ENCODE peak calls at places on chromosomes 13 and 19, in eight cellular contexts. V is A549, R is fibroblast of lung, J is stomach, C is body of pancreas, Y is tibial artery, G is pancreas, T is MM.1S. I is an unnamed sample.

GRCh38 chr19:4581381-4582111 is 22.1 kb upstream of the SEMA6B start:
- DNase-seq in C (no peak), Y (no peak), V (no peak), T (no peak), J (no peak), R (no peak), G (no peak), I (no peak)

GRCh38 chr13:73321039-73321438 is 262.2 kb downstream of the KLF5 start:
- DNase-seq in C (no peak), T (no peak), Y (no peak), J (no peak), R (no peak), V (no peak), G (no peak), I (no peak)

GRCh38 chr13:106958690-106959089 is 390.8 kb upstream of the ARGLU1 start:
- DNase-seq in C (no peak), R (no peak), J (no peak), V (no peak), T (no peak), G (no peak), Y (no peak), I (no peak)

GRCh38 chr13:77919351-77920294 is 992 bp upstream of the EDNRB start:
- DNase-seq in G (peak), V (peak), C (peak), J (no peak), R (peak), T (no peak), Y (no peak), I (no peak)

GRCh38 chr19:11685676-11686650 is 52.8 kb downstream of the ZNF823 start:
- DNase-seq in C (no peak), Y (no peak), G (no peak), J (no peak), R (no peak), V (no peak), T (peak), I (no peak)

GRCh38 chr13:20173121-20173746 is 12.4 kb upstream of the GJA3 start:
- DNase-seq in V (no peak), T (no peak), R (peak), J (no peak), Y (no peak), C (no peak), G (no peak), I (no peak)

GRCh38 chr19:3656073-3656746 is 29.6 kb upstream of the CACTIN start:
- DNase-seq in T (no peak), V (no peak), C (no peak), G (no peak), Y (no peak), J (no peak), R (peak), I (no peak)

GRCh38 chr13:106184778-106185177 is 350.7 kb downstream of the EFNB2 start:
- DNase-seq in Y (no peak), T (no peak), C (no peak), J (no peak), G (no peak), R (no peak), V (no peak), I (no peak)

GRCh38 chr13:31697290-31697689 is 42.0 kb upstream of the RXFP2 start:
- DNase-seq in Y (no peak), J (no peak), G (no peak), V (no peak), C (no peak), T (no peak), R (no peak), I (no peak)

GRCh38 chr13:34764246-34764645 is 177.8 kb upstream of the NBEA start:
- DNase-seq in C (no peak), G (no peak), T (no peak), V (no peak), R (no peak), Y (no peak), J (no peak), I (no peak)
- H3K27ac ChIP-seq in C (no peak), G (no peak), T (no peak), V (no peak), R (no peak), Y (no peak), J (no peak), I (no peak)

GRCh38 chr19:39566064-39566463 is 26.1 kb upstream of the EID2 start:
- DNase-seq in Y (no peak), C (no peak), G (no peak), R (no peak), V (no peak), J (no peak), T (no peak), I (no peak)

GRCh38 chr19:39568604-39569003 is 28.6 kb upstream of the EID2 start:
- DNase-seq in G (no peak), C (no peak), R (no peak), Y (no peak), J (no peak), T (no peak), V (peak), I (no peak)

GRCh38 chr19:39558623-39559117 is 18.7 kb upstream of the EID2 start:
- DNase-seq in G (no peak), T (peak), Y (no peak), V (no peak), C (no peak), R (no peak), J (no peak), I (peak)

GRCh38 chr19:39557791-39558622 is 18.0 kb upstream of the EID2 start:
- DNase-seq in J (no peak), G (no peak), R (no peak), C (no peak), V (no peak), Y (no peak), T (peak), I (peak)

GRCh38 chr19:39563408-39563807 is 23.4 kb upstream of the EID2 start:
- DNase-seq in V (no peak), C (no peak), Y (no peak), J (no peak), T (no peak), R (no peak), G (no peak), I (no peak)
- H3K27ac ChIP-seq in V (no peak), C (no peak), Y (no peak), J (no peak), T (no peak), R (no peak), G (no peak), I (no peak)

GRCh38 chr19:49954092-49954825 is 6.7 kb downstream of the SIGLEC11 start:
- DNase-seq in J (no peak), V (no peak), T (no peak), Y (peak), C (no peak), R (peak), G (no peak), I (no peak)

GRCh38 chr19:49952906-49953305 is 8.1 kb downstream of the SIGLEC11 start:
- DNase-seq in R (no peak), J (no peak), C (no peak), Y (peak), T (no peak), V (no peak), G (no peak), I (no peak)

GRCh38 chr19:49952475-49952829 is 8.5 kb downstream of the SIGLEC11 start:
- DNase-seq in R (no peak), T (no peak), G (no peak), C (no peak), J (no peak), Y (no peak), V (no peak), I (no peak)

GRCh38 chr19:49951806-49952474 is 9.0 kb downstream of the SIGLEC11 start:
- DNase-seq in V (no peak), R (no peak), Y (peak), G (no peak), J (no peak), T (no peak), C (no peak), I (no peak)

GRCh38 chr19:49953376-49953775 is 7.6 kb downstream of the SIGLEC11 start:
- DNase-seq in Y (peak), C (no peak), G (no peak), T (no peak), R (no peak), J (no peak), V (no peak), I (no peak)
- H3K27ac ChIP-seq in Y (no peak), C (no peak), G (no peak), T (no peak), R (no peak), J (peak), V (no peak), I (no peak)

GRCh38 chr13:46134494-46134893 is 29.7 kb upstream of the CPB2 start:
- DNase-seq in G (no peak), Y (no peak), J (no peak), V (no peak), R (no peak), C (no peak), T (no peak), I (no peak)
- H3K27ac ChIP-seq in G (peak), Y (no peak), J (peak), V (no peak), R (no peak), C (peak), T (no peak), I (no peak)

GRCh38 chr13:99362362-99362761 is 55.2 kb upstream of the GPR183 start:
- DNase-seq in R (no peak), T (no peak), G (no peak), C (no peak), V (no peak), Y (no peak), J (no peak), I (no peak)

GRCh38 chr13:99359493-99359892 is 52.3 kb upstream of the GPR183 start:
- DNase-seq in J (no peak), T (no peak), Y (no peak), V (no peak), C (no peak), R (no peak), G (no peak), I (no peak)

GRCh38 chr13:99363391-99363790 is 56.2 kb upstream of the GPR183 start:
- DNase-seq in R (no peak), C (no peak), Y (no peak), G (no peak), V (no peak), J (no peak), T (no peak), I (no peak)

GRCh38 chr13:99361197-99361596 is 54.0 kb upstream of the GPR183 start:
- DNase-seq in G (no peak), Y (no peak), T (no peak), R (no peak), C (no peak), J (no peak), V (no peak), I (no peak)

DNA sequence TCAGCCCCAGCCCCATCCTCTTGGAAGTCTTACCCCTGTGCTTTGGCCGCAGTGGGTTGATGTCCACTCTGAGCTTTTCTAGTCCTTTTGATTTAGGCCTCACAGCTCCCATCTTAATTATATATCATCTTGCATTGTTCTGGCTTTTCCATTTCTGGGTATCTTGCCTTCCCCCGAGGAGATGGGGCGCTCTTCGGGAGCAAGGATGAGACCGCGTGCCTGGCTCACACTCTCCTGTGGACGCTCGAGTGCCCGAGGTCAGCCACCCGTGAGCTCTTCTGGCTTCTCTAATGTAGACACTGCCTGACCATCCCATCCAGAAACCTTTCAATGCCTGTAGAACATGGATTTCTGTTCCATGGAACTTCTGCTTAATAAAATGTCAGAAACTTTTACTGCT is 53.5 kb upstream of the GPR183 start:
- DNase-seq in G (no peak), R (no peak), V (no peak), C (no peak), T (no peak), Y (no peak), J (no peak), I (no peak)
- H3K27ac ChIP-seq in G (no peak), R (no peak), V (no peak), C (no peak), T (no peak), Y (no peak), J (no peak), I (peak)

DNA sequence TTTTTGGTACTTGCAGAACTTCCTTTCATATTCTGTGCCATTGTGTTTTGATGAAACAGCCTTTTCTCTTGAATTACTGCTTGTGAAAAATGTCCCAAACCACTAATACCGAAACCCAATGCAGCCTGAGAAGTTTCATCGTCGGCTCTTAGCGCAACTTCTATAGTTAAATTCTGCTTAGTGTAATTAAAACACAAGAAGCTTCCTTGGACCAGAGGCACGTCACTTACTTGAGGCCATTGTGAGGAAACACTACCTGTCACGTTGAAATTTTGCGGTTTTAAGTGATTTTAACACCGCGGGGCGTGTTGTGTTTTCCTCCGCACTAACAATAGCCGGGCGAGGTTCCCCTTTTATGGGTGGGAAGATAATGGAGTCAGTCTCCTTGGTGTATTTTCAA is 70.9 kb downstream of the GGACT start:
- DNase-seq in T (no peak), J (no peak), G (no peak), Y (no peak), C (no peak), V (no peak), R (no peak), I (peak)
- H3K27ac ChIP-seq in T (no peak), J (peak), G (peak), Y (no peak), C (peak), V (peak), R (no peak), I (no peak)

GRCh38 chr19:46287585-46287984 is 9.3 kb upstream of the HIF3A start:
- DNase-seq in Y (no peak), V (no peak), G (no peak), R (peak), C (no peak), T (no peak), J (no peak), I (no peak)

GRCh38 chr19:46288896-46289588 is 7.8 kb upstream of the HIF3A start:
- DNase-seq in V (peak), C (no peak), T (no peak), Y (peak), J (no peak), G (no peak), R (peak), I (no peak)

GRCh38 chr19:46283771-46284170 is 13.1 kb upstream of the HIF3A start:
- DNase-seq in R (no peak), G (no peak), T (no peak), C (no peak), V (no peak), J (no peak), Y (no peak), I (no peak)

GRCh38 chr19:46289724-46290619 is 6.9 kb upstream of the HIF3A start:
- DNase-seq in R (no peak), J (no peak), C (no peak), V (no peak), G (no peak), Y (no peak), T (no peak), I (peak)

GRCh38 chr19:46284635-46285034 is 12.2 kb upstream of the HIF3A start:
- DNase-seq in J (no peak), C (no peak), Y (no peak), T (no peak), R (no peak), V (no peak), G (no peak), I (no peak)
- H3K27ac ChIP-seq in J (no peak), C (no peak), Y (no peak), T (no peak), R (no peak), V (no peak), G (no peak), I (no peak)

GRCh38 chr19:1653300-1653628 is 849 bp upstream of the TCF3 start:
- DNase-seq in C (no peak), J (no peak), Y (no peak), G (no peak), R (no peak), T (no peak), V (no peak), I (no peak)

GRCh38 chr19:1650627-1651009 is 1.8 kb downstream of the TCF3 start:
- DNase-seq in R (peak), G (no peak), J (no peak), T (peak), Y (no peak), C (no peak), V (no peak), I (no peak)

GRCh38 chr19:1651061-1651547 is 1.3 kb downstream of the TCF3 start:
- DNase-seq in V (no peak), J (no peak), G (peak), C (no peak), R (peak), T (peak), Y (no peak), I (peak)

GRCh38 chr19:1652471-1653299 is at the start of gene TCF3:
- DNase-seq in C (peak), V (peak), R (peak), Y (peak), J (peak), G (peak), T (peak), I (peak)

DNA sequence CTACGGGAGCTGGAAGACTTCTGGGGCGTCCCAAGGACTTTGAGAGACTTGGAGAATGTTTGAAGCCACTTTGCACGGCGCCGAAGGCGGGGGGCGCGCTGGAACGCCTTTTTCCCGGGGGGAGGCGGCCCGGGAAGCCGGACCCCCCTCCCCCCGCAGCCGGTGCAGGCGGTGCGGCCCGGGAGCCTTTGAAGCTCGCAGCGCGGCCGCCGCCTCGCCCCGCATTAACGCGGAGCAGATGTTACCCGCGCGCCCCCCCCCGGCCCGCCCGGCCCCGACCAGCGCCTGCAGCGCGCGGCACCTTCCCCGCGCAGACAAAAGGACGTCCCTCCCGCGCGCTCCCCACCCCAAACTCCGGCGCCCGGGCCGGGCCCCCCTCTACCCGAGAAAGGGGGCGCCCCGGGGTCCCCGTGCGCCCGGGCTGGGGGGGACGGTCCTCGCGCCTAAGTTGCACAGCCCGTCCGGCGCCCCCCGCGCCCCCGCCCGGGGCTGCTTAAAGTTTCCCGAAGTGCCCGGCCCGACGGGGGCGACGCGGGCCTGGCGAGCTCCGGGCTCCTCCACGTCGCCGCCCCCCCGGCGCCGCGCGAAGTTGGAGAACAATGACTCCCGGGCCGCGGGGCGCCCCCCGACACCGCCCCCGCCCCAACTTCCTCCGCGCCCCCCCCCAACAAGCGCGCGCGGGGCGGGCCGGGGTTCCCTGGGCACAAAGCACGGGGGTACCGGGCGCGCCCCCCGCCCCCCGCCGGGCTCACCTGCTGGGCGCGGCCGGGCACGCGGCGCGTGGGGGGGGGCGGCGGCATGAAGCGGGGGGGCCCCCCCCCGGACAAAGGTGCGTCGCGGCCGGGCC is 644 bp downstream of the TCF3 start:
- DNase-seq in T (peak), Y (no peak), G (peak), V (peak), J (no peak), R (peak), C (peak), I (peak)
- H3K27ac ChIP-seq in T (peak), Y (peak), G (no peak), V (peak), J (peak), R (peak), C (no peak), I (peak)

I was measured in CD4-positive, CD25-positive, alpha-beta regulatory T cell.